ENCODE peak calls at places on chromosomes 4 and X, in six cellular contexts. One of them, this sample, is unnamed.

GRCh38 chr4:15729910-15730533 is 27.2 kb downstream of the BST1 start:
- DNase-seq in HepG2: peak; percentile 45
- DNase-seq in K562: peak; percentile 59
- DNase-seq in GM12891: peak; percentile 23
- DNase-seq in H1: no peak
- DNase-seq in GM12878: peak; percentile 2
- DNase-seq in this sample: peak; percentile 13

GRCh38 chrX:30900227-30900626 is 11.2 kb upstream of the TAB3 start:
- DNase-seq in HepG2: no peak
- DNase-seq in K562: no peak
- DNase-seq in GM12891: no peak
- DNase-seq in H1: no peak
- DNase-seq in GM12878: no peak
- DNase-seq in this sample: no peak

GRCh38 chr4:151865327-151865726 is 104.5 kb upstream of the GATB start:
- DNase-seq in HepG2: no peak
- DNase-seq in K562: no peak
- DNase-seq in GM12891: no peak
- DNase-seq in H1: no peak
- DNase-seq in GM12878: no peak
- DNase-seq in this sample: no peak

GRCh38 chr4:83362492-83363329 is 28.1 kb upstream of the HPSE start:
- DNase-seq in HepG2: peak; percentile 96
- DNase-seq in K562: no peak
- DNase-seq in GM12891: no peak
- DNase-seq in H1: no peak
- DNase-seq in GM12878: no peak
- DNase-seq in this sample: no peak

GRCh38 chrX:66684196-66684595 is 45.3 kb upstream of the EDA2R start:
- DNase-seq in HepG2: no peak
- DNase-seq in K562: no peak
- DNase-seq in GM12891: no peak
- DNase-seq in H1: no peak
- DNase-seq in GM12878: no peak
- DNase-seq in this sample: no peak

GRCh38 chr4:38803833-38804653 is 548 bp downstream of the TLR1 start:
- DNase-seq in HepG2: no peak
- DNase-seq in K562: no peak
- DNase-seq in GM12891: no peak
- DNase-seq in H1: no peak
- DNase-seq in GM12878: peak; percentile 99
- DNase-seq in this sample: no peak

GRCh38 chrX:5979338-5979737 is 249.3 kb downstream of the NLGN4X start:
- DNase-seq in HepG2: no peak
- DNase-seq in K562: no peak
- DNase-seq in GM12891: no peak
- DNase-seq in H1: no peak
- DNase-seq in GM12878: no peak
- DNase-seq in this sample: no peak

GRCh38 chrX:130081421-130082045 is 28.8 kb downstream of the ELF4 start:
- DNase-seq in HepG2: no peak
- DNase-seq in K562: no peak
- DNase-seq in GM12891: no peak
- DNase-seq in H1: no peak
- DNase-seq in GM12878: no peak
- DNase-seq in this sample: no peak

GRCh38 chr4:7771056-7771455 is 168.6 kb downstream of the AFAP1 start:
- DNase-seq in HepG2: no peak
- DNase-seq in K562: no peak
- DNase-seq in GM12891: no peak
- DNase-seq in H1: no peak
- DNase-seq in GM12878: no peak
- DNase-seq in this sample: no peak

DNA sequence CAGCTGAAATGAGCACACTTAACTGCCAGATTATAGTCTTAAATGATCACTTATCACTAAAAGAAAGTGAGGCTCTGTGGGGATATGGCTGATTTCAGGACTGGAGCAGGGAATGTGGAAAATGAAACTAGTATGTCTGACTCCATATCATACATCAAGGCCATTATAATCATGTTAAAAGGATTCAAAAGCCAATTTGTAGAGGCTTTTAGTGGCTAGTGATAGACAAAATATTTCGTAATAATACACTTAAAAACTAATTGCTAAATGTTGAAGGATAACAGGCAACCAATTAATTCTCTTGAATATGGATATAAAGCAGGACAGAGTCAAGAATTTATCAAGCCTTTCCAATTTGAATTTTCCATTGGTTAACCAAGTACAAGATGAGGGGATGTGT is 358.1 kb upstream of the NDST3 start:
- DNase-seq in HepG2: no peak
- DNase-seq in K562: no peak
- DNase-seq in GM12891: no peak
- DNase-seq in H1: no peak
- DNase-seq in GM12878: no peak
- DNase-seq in this sample: no peak
- TF ChIP-seq TAF1 in HepG2: no peak
- TF ChIP-seq TAF1 in K562: no peak
- TF ChIP-seq TAF1 in GM12891: no peak
- TF ChIP-seq TAF1 in H1: no peak
- TF ChIP-seq TAF1 in GM12878: no peak
- TF ChIP-seq TAF1 in this sample: no peak

GRCh38 chr4:54556587-54556986 is 101.2 kb upstream of the KIT start:
- DNase-seq in HepG2: no peak
- DNase-seq in K562: no peak
- DNase-seq in GM12891: no peak
- DNase-seq in H1: no peak
- DNase-seq in GM12878: no peak
- DNase-seq in this sample: no peak
- TF ChIP-seq POLR2AphosphoS5 in HepG2: no peak
- TF ChIP-seq POLR2AphosphoS5 in K562: no peak
- TF ChIP-seq POLR2AphosphoS5 in GM12891: no peak
- TF ChIP-seq POLR2AphosphoS5 in H1: no peak
- TF ChIP-seq POLR2AphosphoS5 in GM12878: no peak
- TF ChIP-seq POLR2AphosphoS5 in this sample: no peak

DNA sequence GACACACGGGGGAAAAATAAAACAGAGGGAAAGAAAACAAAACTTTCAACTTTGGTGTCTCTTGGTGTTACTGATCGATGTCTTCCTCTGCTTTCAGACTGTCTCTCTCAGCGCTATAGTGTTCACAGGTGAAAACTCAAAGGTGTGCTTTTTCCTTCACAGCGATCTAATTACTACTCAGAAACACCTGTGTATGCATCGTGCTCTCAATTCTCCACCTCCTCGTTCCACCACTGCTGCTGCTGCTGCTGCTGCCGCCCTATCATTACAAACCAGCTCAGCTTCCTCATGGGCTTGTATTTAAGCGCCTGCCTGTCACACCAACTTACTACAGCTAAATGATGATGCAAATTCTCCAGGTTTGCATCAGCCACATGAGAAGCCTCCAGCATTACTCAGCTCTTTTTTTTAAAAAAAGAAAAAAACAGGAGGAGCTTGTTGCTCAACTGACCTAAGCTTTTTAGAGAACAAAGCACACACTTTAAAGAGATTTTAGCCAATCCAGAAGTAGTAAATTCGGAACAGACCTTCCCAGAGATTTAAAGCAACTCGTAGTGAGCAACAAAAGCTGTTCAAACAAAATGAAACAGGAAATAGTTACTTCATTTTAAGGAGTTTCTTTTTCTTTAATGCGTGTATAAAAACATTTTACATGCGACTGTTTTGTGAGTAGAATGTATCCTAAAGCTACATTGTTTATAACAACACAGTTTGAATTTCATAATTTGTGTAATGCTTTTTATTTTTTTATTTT is at the start of gene SLC7A11:
- DNase-seq in HepG2: peak; percentile 97
- DNase-seq in K562: peak; percentile 65
- DNase-seq in GM12891: peak; percentile 6
- DNase-seq in H1: peak; percentile 58
- DNase-seq in GM12878: peak; percentile 93
- DNase-seq in this sample: peak; percentile 12
- TF ChIP-seq POLR2A in HepG2: peak; percentile 74
- TF ChIP-seq POLR2A in K562: peak; percentile 97
- TF ChIP-seq POLR2A in GM12891: peak; percentile 85
- TF ChIP-seq POLR2A in H1: peak; percentile 88
- TF ChIP-seq POLR2A in GM12878: peak; percentile 97
- TF ChIP-seq POLR2A in this sample: peak; percentile 73

GRCh38 chrX:100648601-100649417 is 4.8 kb downstream of the SRPX2 start:
- DNase-seq in HepG2: peak; percentile 60
- DNase-seq in K562: no peak
- DNase-seq in GM12891: no peak
- DNase-seq in H1: no peak
- DNase-seq in GM12878: no peak
- DNase-seq in this sample: no peak
- TF ChIP-seq TAF1 in HepG2: no peak
- TF ChIP-seq TAF1 in K562: no peak
- TF ChIP-seq TAF1 in GM12891: no peak
- TF ChIP-seq TAF1 in H1: no peak
- TF ChIP-seq TAF1 in GM12878: no peak
- TF ChIP-seq TAF1 in this sample: no peak